ENCODE peak calls at places on chromosomes 2 and 18, in four cellular contexts. W is effector memory CD4-positive, alpha-beta T cell; V is body of pancreas; C is keratinocyte. R is an unnamed sample.

GRCh38 chr2:85264471-85264870 is 63.3 kb downstream of the TGOLN2 start:
- DNase-seq in C (no peak), W (no peak), V (no peak), R (no peak)

GRCh38 chr2:164620873-164621760 is at the start of gene GRB14:
- DNase-seq in C (no peak), W (no peak), V (peak), R (peak)

GRCh38 chr2:71746946-71747501 is 293.7 kb downstream of the DYSF start:
- DNase-seq in C (no peak), W (no peak), V (peak), R (peak)

GRCh38 chr2:222756951-222757645 is 85.6 kb downstream of the MOGAT1 start:
- DNase-seq in W (no peak), C (peak), V (no peak), R (no peak)

GRCh38 chr2:129778608-129778877 is 200.9 kb upstream of the RAB6C start:
- DNase-seq in C (no peak), V (no peak), W (no peak), R (no peak)

GRCh38 chr2:51490576-51491234 is 458.8 kb upstream of the NRXN1 start:
- DNase-seq in W (no peak), C (no peak), V (no peak), R (no peak)

GRCh38 chr2:172693037-172693436 is 42.6 kb upstream of the RAPGEF4 start:
- DNase-seq in V (no peak), W (no peak), C (peak), R (peak)

GRCh38 chr18:43001821-43002220 is 113.7 kb downstream of the RIT2 start:
- DNase-seq in V (no peak), W (no peak), C (no peak), R (no peak)

GRCh38 chr2:112794131-112794733 is 9.9 kb upstream of the IL1A start:
- DNase-seq in C (peak), W (no peak), V (peak), R (peak)

GRCh38 chr18:12769644-12770440 is 67.0 kb downstream of the PSMG2 start:
- DNase-seq in C (no peak), W (no peak), V (no peak), R (no peak)

GRCh38 chr2:15577071-15577706 is 14.5 kb upstream of the DDX1 start:
- DNase-seq in V (peak), W (peak), C (peak), R (peak)

GRCh38 chr2:237474931-237475703 is 11.9 kb upstream of the MLPH start:
- DNase-seq in W (peak), C (no peak), V (peak), R (peak)

GRCh38 chr18:79859314-79859713 is 61.6 kb downstream of the KCNG2 start:
- DNase-seq in C (no peak), V (no peak), W (no peak), R (no peak)

GRCh38 chr2:187900023-187900422 is 345.8 kb upstream of the TFPI start:
- DNase-seq in C (no peak), V (no peak), W (no peak), R (no peak)

GRCh38 chr2:162011718-162012564 is 62.1 kb downstream of the DPP4 start:
- DNase-seq in C (no peak), V (no peak), W (peak), R (no peak)

GRCh38 chr2:106839849-106840595 is 45.9 kb downstream of the ST6GAL2 start:
- DNase-seq in V (peak), C (no peak), W (no peak), R (no peak)

GRCh38 chr2:20052229-20052871 is 922 bp upstream of the LAPTM4A start:
- DNase-seq in W (no peak), V (no peak), C (no peak), R (no peak)

GRCh38 chr2:63721082-63721424 is 120.6 kb upstream of the UGP2 start:
- DNase-seq in C (no peak), V (no peak), W (no peak), R (no peak)

GRCh38 chr2:167388497-167388896 is 500.2 kb downstream of the XIRP2 start:
- DNase-seq in W (no peak), V (no peak), C (no peak), R (no peak)

GRCh38 chr2:63790913-63791312 is 50.8 kb upstream of the UGP2 start:
- DNase-seq in W (no peak), V (no peak), C (no peak), R (no peak)

GRCh38 chr18:51030537-51031258 is 685 bp downstream of the SMAD4 start:
- DNase-seq in V (peak), C (no peak), W (peak), R (peak)

GRCh38 chr18:42644729-42645131 is 470.8 kb downstream of the RIT2 start:
- DNase-seq in V (no peak), W (no peak), C (no peak), R (no peak)

GRCh38 chr18:1304392-1304992 is 399.8 kb downstream of the ADCYAP1 start:
- DNase-seq in W (no peak), V (no peak), C (no peak), R (no peak)

GRCh38 chr2:66897676-66898280 is 462.9 kb downstream of the MEIS1 start:
- DNase-seq in C (no peak), V (no peak), W (no peak), R (no peak)
- H3K27ac ChIP-seq in C (no peak), V (no peak), W (no peak), R (peak)

DNA sequence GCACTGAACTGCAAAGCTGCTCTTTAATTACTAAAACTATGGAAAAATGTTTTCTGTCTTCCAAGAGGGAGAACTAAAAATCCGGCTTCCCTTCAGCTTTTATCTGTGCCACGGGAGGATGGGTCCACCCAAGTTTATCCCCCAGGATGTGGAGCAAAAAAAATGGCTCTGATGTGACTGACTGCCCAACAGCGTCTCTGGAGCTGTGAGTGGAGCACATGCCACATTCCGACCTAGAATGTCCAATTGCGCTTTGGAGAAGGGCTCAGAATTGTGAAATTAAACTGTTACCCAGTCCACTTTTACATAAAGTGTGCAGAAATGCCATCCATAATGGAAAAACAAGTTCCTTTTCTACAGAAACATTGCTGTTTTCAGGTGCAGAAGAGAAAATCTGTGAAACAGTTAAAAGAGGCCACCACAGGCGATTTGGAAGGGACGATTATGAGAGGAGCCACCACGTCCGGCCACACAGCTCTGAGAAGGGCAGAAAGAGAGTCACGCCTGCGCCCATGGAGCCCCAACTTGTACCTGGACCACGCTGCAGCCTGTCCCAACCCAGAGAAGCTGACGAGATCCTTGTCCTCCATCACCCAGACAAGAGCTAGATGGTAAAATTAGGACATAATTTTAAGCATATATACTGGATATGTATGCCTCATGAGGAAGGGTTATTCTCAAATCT is 99.9 kb upstream of the TPO start:
- DNase-seq in V (peak), C (no peak), W (no peak), R (no peak)
- H3K27ac ChIP-seq in V (no peak), C (no peak), W (no peak), R (no peak)

GRCh38 chr2:48569433-48569832 is 39.5 kb downstream of the STON1 start:
- DNase-seq in C (no peak), W (no peak), V (no peak), R (no peak)
- H3K27ac ChIP-seq in C (no peak), W (no peak), V (no peak), R (no peak)

GRCh38 chr2:101139495-101139894 is 11.7 kb downstream of the TBC1D8 start:
- DNase-seq in W (no peak), C (no peak), V (no peak), R (no peak)

GRCh38 chr2:101132202-101132601 is 19.0 kb downstream of the TBC1D8 start:
- DNase-seq in V (no peak), C (no peak), W (no peak), R (no peak)

GRCh38 chr2:101130081-101130480 is 21.1 kb downstream of the TBC1D8 start:
- DNase-seq in W (no peak), V (no peak), C (no peak), R (no peak)

GRCh38 chr2:101135412-101136296 is 15.5 kb downstream of the TBC1D8 start:
- DNase-seq in C (no peak), W (no peak), V (peak), R (no peak)

DNA sequence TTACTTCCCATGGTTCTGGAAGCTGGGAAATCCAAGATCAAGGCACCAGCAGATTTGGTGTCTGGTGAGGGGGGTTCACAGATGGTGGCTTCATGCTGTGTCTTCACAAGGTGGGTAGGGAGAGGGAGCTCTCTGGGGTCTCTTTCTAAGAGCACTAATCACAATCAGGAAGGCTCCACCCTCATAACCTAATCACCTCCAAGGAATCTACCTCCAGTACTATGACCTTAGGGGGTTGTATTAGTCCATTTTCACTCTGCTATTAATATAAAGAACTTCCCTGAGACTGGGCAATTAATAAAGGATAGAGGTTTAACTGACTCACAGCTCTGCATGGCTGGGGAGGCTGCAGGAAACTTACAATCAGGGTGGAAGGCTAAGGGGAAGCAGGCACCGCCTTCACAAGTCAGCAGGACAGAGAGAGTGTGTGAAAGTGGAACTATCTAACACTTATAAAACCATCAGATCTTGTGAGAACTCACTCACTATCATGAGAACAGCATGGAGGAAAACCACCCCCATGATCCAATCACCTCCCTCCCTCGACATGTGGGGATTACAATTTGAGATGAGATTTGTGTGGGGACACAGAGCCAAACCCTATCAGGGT is 17.6 kb downstream of the TBC1D8 start:
- DNase-seq in W (no peak), C (no peak), V (no peak), R (no peak)
- H3K27ac ChIP-seq in W (no peak), C (no peak), V (no peak), R (no peak)

GRCh38 chr18:58814317-58814716 is 50.4 kb upstream of the ZNF532 start:
- DNase-seq in C (no peak), V (no peak), W (no peak), R (no peak)

GRCh38 chr18:58807766-58808165 is 56.9 kb upstream of the ZNF532 start:
- DNase-seq in C (no peak), W (no peak), V (no peak), R (no peak)

GRCh38 chr18:58813821-58814220 is 50.9 kb upstream of the ZNF532 start:
- DNase-seq in C (no peak), W (no peak), V (no peak), R (no peak)

GRCh38 chr18:58808349-58808748 is 56.3 kb upstream of the ZNF532 start:
- DNase-seq in C (no peak), V (no peak), W (no peak), R (no peak)

DNA sequence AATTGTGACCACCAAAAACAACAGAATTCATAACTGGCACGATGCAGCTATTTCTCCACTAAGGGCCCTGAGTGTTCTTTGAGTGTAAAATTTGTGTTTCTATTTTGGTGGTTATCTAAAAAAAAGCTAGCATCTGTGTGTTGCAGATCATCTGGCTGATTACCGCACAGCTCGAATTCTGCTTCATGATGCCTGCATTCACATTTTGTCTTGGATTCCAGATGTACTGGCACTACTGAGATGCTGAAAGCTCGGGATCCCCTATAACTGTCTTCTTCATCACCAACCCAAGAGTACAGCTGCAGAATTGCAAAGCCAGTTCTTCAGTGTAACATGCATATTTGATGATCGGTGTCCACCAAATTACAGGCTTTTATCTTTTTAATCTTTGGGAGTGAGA is 51.6 kb upstream of the ZNF532 start:
- DNase-seq in C (no peak), V (no peak), W (no peak), R (no peak)
- H3K27ac ChIP-seq in C (no peak), V (no peak), W (no peak), R (no peak)

DNA sequence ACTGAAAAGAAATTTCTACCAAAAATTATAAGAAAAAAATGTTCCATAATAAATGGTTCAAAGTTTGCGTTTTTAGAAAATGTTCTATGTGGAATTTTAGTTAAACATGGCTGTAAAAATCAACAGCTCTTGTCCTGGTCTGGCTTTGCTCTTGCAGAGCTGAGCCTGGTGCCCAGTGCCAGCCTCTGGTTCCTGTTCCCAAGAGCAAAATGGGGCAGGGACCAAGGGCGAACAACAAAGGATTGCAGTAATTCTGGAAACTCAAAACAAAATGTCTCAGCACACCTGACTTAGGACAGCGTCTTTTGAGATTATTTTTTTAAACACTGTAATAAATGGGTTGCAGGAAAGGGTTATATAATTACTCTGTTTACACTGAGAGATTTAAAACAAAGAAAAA is 174.7 kb downstream of the ANAPC1 start:
- DNase-seq in W (no peak), V (no peak), C (no peak), R (no peak)
- H3K27ac ChIP-seq in W (no peak), V (no peak), C (no peak), R (no peak)

DNA sequence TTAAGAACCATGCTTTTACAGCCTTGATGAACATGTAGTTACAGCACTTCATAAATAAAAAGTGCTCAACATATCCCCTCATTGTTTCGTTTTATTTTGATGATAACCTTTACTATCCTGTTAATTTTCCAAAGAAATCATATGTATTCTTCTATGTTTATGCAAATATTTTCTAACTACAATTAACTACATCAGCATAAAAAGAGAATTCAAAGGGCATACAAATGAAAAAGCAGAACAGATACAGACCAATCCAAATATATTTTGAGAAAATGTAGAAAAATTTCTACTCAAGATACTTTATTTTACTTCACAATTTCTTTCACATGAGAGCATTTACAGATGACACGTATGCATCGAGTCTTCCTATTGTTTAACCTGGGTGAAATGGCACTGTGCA is 69.1 kb downstream of the MBD2 start:
- DNase-seq in W (no peak), C (no peak), V (no peak), R (no peak)
- H3K27ac ChIP-seq in W (no peak), C (no peak), V (no peak), R (no peak)

R was measured in transverse colon.